ENCODE peak calls at places on chromosomes 4 and X, in nine cellular contexts. One of them, this sample, is unnamed. For H3K4me1 and H3K27me3, the result is how much of the 10 kb centered on the place peaks cover.

GRCh38 chrX:68146054-68146453 is 287.2 kb downstream of the OPHN1 start:
- DNase-seq in adrenal gland: no peak
- DNase-seq in sigmoid colon: no peak
- DNase-seq in H9: no peak
- DNase-seq in CD8-positive, alpha-beta memory T cell: no peak
- DNase-seq in heart left ventricle: no peak
- DNase-seq in breast epithelium: no peak
- DNase-seq in mammary epithelial cell: peak
- DNase-seq in lung: no peak
- DNase-seq in this sample: no peak

GRCh38 chrX:39000802-39001201 is 199.5 kb downstream of the MID1IP1 start:
- DNase-seq in adrenal gland: no peak
- DNase-seq in sigmoid colon: no peak
- DNase-seq in H9: no peak
- DNase-seq in CD8-positive, alpha-beta memory T cell: no peak
- DNase-seq in heart left ventricle: no peak
- DNase-seq in breast epithelium: no peak
- DNase-seq in mammary epithelial cell: no peak
- DNase-seq in lung: no peak
- DNase-seq in this sample: no peak

GRCh38 chrX:54181196-54181953 is 1.7 kb downstream of the FAM120C start:
- DNase-seq in adrenal gland: no peak
- DNase-seq in sigmoid colon: no peak
- DNase-seq in H9: no peak
- DNase-seq in CD8-positive, alpha-beta memory T cell: no peak
- DNase-seq in heart left ventricle: no peak
- DNase-seq in breast epithelium: no peak
- DNase-seq in mammary epithelial cell: no peak
- DNase-seq in lung: no peak
- DNase-seq in this sample: peak

GRCh38 chrX:45669715-45670360 is 469.2 kb upstream of the DIPK2B start:
- DNase-seq in adrenal gland: no peak
- DNase-seq in sigmoid colon: no peak
- DNase-seq in H9: no peak
- DNase-seq in CD8-positive, alpha-beta memory T cell: no peak
- DNase-seq in heart left ventricle: no peak
- DNase-seq in breast epithelium: no peak
- DNase-seq in mammary epithelial cell: no peak
- DNase-seq in lung: no peak
- DNase-seq in this sample: no peak

GRCh38 chrX:111561851-111562250 is 50.4 kb downstream of the SERTM2 start:
- DNase-seq in adrenal gland: no peak
- DNase-seq in sigmoid colon: no peak
- DNase-seq in H9: no peak
- DNase-seq in CD8-positive, alpha-beta memory T cell: no peak
- DNase-seq in heart left ventricle: no peak
- DNase-seq in breast epithelium: no peak
- DNase-seq in mammary epithelial cell: no peak
- DNase-seq in lung: no peak
- DNase-seq in this sample: no peak

GRCh38 chr4:137125011-137125410 is 407.3 kb downstream of the PCDH18 start:
- DNase-seq in adrenal gland: peak
- DNase-seq in sigmoid colon: no peak
- DNase-seq in H9: no peak
- DNase-seq in CD8-positive, alpha-beta memory T cell: no peak
- DNase-seq in heart left ventricle: peak
- DNase-seq in breast epithelium: no peak
- DNase-seq in mammary epithelial cell: peak
- DNase-seq in lung: no peak
- DNase-seq in this sample: no peak

GRCh38 chrX:54894159-54894558 is 26.5 kb upstream of the TRO start:
- DNase-seq in adrenal gland: no peak
- DNase-seq in sigmoid colon: no peak
- DNase-seq in H9: no peak
- DNase-seq in CD8-positive, alpha-beta memory T cell: no peak
- DNase-seq in heart left ventricle: no peak
- DNase-seq in breast epithelium: no peak
- DNase-seq in mammary epithelial cell: no peak
- DNase-seq in lung: no peak
- DNase-seq in this sample: no peak

GRCh38 chrX:68416592-68416991 is 16.7 kb downstream of the OPHN1 start:
- DNase-seq in adrenal gland: no peak
- DNase-seq in sigmoid colon: no peak
- DNase-seq in H9: no peak
- DNase-seq in CD8-positive, alpha-beta memory T cell: no peak
- DNase-seq in heart left ventricle: no peak
- DNase-seq in breast epithelium: no peak
- DNase-seq in mammary epithelial cell: peak
- DNase-seq in lung: no peak
- DNase-seq in this sample: no peak

GRCh38 chr4:111475696-111476095 is 669.6 kb upstream of the FAM241A start:
- DNase-seq in adrenal gland: no peak
- DNase-seq in sigmoid colon: no peak
- DNase-seq in H9: no peak
- DNase-seq in CD8-positive, alpha-beta memory T cell: no peak
- DNase-seq in heart left ventricle: no peak
- DNase-seq in breast epithelium: no peak
- DNase-seq in mammary epithelial cell: no peak
- DNase-seq in lung: no peak
- DNase-seq in this sample: no peak

GRCh38 chrX:39477438-39478120 is 620.2 kb downstream of the BCOR start:
- DNase-seq in adrenal gland: no peak
- DNase-seq in sigmoid colon: no peak
- DNase-seq in H9: peak
- DNase-seq in CD8-positive, alpha-beta memory T cell: no peak
- DNase-seq in heart left ventricle: peak
- DNase-seq in breast epithelium: peak
- DNase-seq in mammary epithelial cell: no peak
- DNase-seq in lung: no peak
- DNase-seq in this sample: peak

GRCh38 chr4:108337923-108338322 is 169.2 kb upstream of the LEF1 start:
- DNase-seq in adrenal gland: peak
- DNase-seq in sigmoid colon: no peak
- DNase-seq in H9: no peak
- DNase-seq in CD8-positive, alpha-beta memory T cell: no peak
- DNase-seq in heart left ventricle: no peak
- DNase-seq in breast epithelium: no peak
- DNase-seq in mammary epithelial cell: peak
- DNase-seq in lung: no peak
- DNase-seq in this sample: no peak

GRCh38 chr4:108345862-108346530 is 177.3 kb upstream of the LEF1 start:
- DNase-seq in adrenal gland: no peak
- DNase-seq in sigmoid colon: no peak
- DNase-seq in H9: no peak
- DNase-seq in CD8-positive, alpha-beta memory T cell: no peak
- DNase-seq in heart left ventricle: no peak
- DNase-seq in breast epithelium: no peak
- DNase-seq in mammary epithelial cell: peak
- DNase-seq in lung: no peak
- DNase-seq in this sample: no peak

GRCh38 chr4:108342325-108342986 is 173.7 kb upstream of the LEF1 start:
- DNase-seq in adrenal gland: no peak
- DNase-seq in sigmoid colon: no peak
- DNase-seq in H9: no peak
- DNase-seq in CD8-positive, alpha-beta memory T cell: no peak
- DNase-seq in heart left ventricle: no peak
- DNase-seq in breast epithelium: no peak
- DNase-seq in mammary epithelial cell: no peak
- DNase-seq in lung: no peak
- DNase-seq in this sample: no peak
- H3K4me1 ChIP-seq in adrenal gland: under half
- H3K4me1 ChIP-seq in sigmoid colon: under half
- H3K4me1 ChIP-seq in H9: under half
- H3K4me1 ChIP-seq in CD8-positive, alpha-beta memory T cell: under half
- H3K4me1 ChIP-seq in heart left ventricle: under half
- H3K4me1 ChIP-seq in breast epithelium: under half
- H3K4me1 ChIP-seq in mammary epithelial cell: under half
- H3K4me1 ChIP-seq in lung: under half
- H3K4me1 ChIP-seq in this sample: under half

DNA sequence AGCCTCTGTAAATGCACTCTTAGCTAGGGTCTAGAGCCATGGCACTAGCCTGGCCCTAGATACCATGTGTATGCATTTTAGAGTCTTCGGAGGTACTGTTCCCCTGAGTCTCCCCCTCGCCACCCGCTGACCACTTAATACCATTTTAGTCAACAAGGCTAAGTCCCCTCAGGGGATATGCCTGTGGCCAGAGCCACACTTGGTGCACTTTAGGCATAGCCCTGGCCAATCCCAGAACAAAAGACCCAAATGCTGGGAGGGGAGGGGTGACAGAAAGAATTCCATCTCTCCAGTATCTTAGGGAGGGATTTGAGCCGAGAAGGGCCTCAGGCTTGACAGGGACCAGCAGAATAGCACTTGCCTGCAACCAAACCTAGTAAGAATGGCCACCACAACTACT is 28.6 kb upstream of the BCORL1 start:
- DNase-seq in adrenal gland: no peak
- DNase-seq in sigmoid colon: no peak
- DNase-seq in H9: no peak
- DNase-seq in CD8-positive, alpha-beta memory T cell: no peak
- DNase-seq in heart left ventricle: no peak
- DNase-seq in breast epithelium: no peak
- DNase-seq in mammary epithelial cell: no peak
- DNase-seq in lung: no peak
- DNase-seq in this sample: no peak
- H3K27me3 ChIP-seq in adrenal gland: under half
- H3K27me3 ChIP-seq in sigmoid colon: under half
- H3K27me3 ChIP-seq in H9: half or more
- H3K27me3 ChIP-seq in CD8-positive, alpha-beta memory T cell: under half
- H3K27me3 ChIP-seq in heart left ventricle: under half
- H3K27me3 ChIP-seq in breast epithelium: under half
- H3K27me3 ChIP-seq in mammary epithelial cell: under half
- H3K27me3 ChIP-seq in lung: under half
- H3K27me3 ChIP-seq in this sample: under half

GRCh38 chrX:16828126-16828908 is 41.8 kb downstream of the RBBP7 start:
- DNase-seq in adrenal gland: peak
- DNase-seq in sigmoid colon: peak
- DNase-seq in H9: no peak
- DNase-seq in CD8-positive, alpha-beta memory T cell: no peak
- DNase-seq in heart left ventricle: no peak
- DNase-seq in breast epithelium: no peak
- DNase-seq in mammary epithelial cell: peak
- DNase-seq in lung: no peak
- DNase-seq in this sample: no peak
- H3K27ac ChIP-seq in adrenal gland: peak
- H3K27ac ChIP-seq in sigmoid colon: peak
- H3K27ac ChIP-seq in H9: peak
- H3K27ac ChIP-seq in CD8-positive, alpha-beta memory T cell: no peak
- H3K27ac ChIP-seq in heart left ventricle: peak
- H3K27ac ChIP-seq in breast epithelium: peak
- H3K27ac ChIP-seq in mammary epithelial cell: peak
- H3K27ac ChIP-seq in lung: peak
- H3K27ac ChIP-seq in this sample: peak

GRCh38 chr4:123640271-123640670 is 243.7 kb downstream of the SPRY1 start:
- DNase-seq in adrenal gland: no peak
- DNase-seq in sigmoid colon: no peak
- DNase-seq in H9: no peak
- DNase-seq in CD8-positive, alpha-beta memory T cell: no peak
- DNase-seq in heart left ventricle: no peak
- DNase-seq in breast epithelium: no peak
- DNase-seq in mammary epithelial cell: peak
- DNase-seq in lung: no peak
- DNase-seq in this sample: no peak
- H3K4me1 ChIP-seq in adrenal gland: under half
- H3K4me1 ChIP-seq in sigmoid colon: under half
- H3K4me1 ChIP-seq in H9: under half
- H3K4me1 ChIP-seq in CD8-positive, alpha-beta memory T cell: under half
- H3K4me1 ChIP-seq in heart left ventricle: under half
- H3K4me1 ChIP-seq in breast epithelium: under half
- H3K4me1 ChIP-seq in mammary epithelial cell: under half
- H3K4me1 ChIP-seq in lung: under half
- H3K4me1 ChIP-seq in this sample: under half

DNA sequence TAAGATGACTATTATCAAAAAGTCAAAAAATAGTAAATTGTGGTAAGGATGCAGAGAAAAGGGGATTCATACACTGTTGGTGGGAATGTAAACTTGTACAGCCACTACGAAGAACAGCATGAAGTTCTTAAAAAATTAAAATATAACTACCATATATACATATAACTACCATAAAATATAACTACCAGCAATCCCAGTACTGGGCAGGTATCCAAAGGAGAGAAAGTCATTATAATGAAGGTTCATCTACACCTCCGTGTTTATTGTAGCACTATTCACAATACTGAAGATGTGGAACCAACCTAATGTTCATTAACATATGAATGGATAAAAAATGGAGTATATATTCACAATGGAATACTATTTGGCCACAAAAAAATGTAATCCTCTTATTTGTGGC is 360.9 kb upstream of the CT83 start:
- DNase-seq in adrenal gland: no peak
- DNase-seq in sigmoid colon: no peak
- DNase-seq in H9: no peak
- DNase-seq in CD8-positive, alpha-beta memory T cell: no peak
- DNase-seq in heart left ventricle: no peak
- DNase-seq in breast epithelium: no peak
- DNase-seq in mammary epithelial cell: no peak
- DNase-seq in lung: no peak
- DNase-seq in this sample: no peak
- H3K27me3 ChIP-seq in adrenal gland: under half
- H3K27me3 ChIP-seq in sigmoid colon: under half
- H3K27me3 ChIP-seq in H9: under half
- H3K27me3 ChIP-seq in CD8-positive, alpha-beta memory T cell: under half
- H3K27me3 ChIP-seq in heart left ventricle: under half
- H3K27me3 ChIP-seq in breast epithelium: under half
- H3K27me3 ChIP-seq in mammary epithelial cell: under half
- H3K27me3 ChIP-seq in lung: under half
- H3K27me3 ChIP-seq in this sample: under half

GRCh38 chr4:7816771-7817170 is 122.9 kb downstream of the AFAP1 start:
- DNase-seq in adrenal gland: no peak
- DNase-seq in sigmoid colon: peak
- DNase-seq in H9: no peak
- DNase-seq in CD8-positive, alpha-beta memory T cell: no peak
- DNase-seq in heart left ventricle: no peak
- DNase-seq in breast epithelium: peak
- DNase-seq in mammary epithelial cell: no peak
- DNase-seq in lung: no peak
- DNase-seq in this sample: no peak
- H3K27ac ChIP-seq in adrenal gland: no peak
- H3K27ac ChIP-seq in sigmoid colon: peak
- H3K27ac ChIP-seq in H9: no peak
- H3K27ac ChIP-seq in CD8-positive, alpha-beta memory T cell: no peak
- H3K27ac ChIP-seq in heart left ventricle: no peak
- H3K27ac ChIP-seq in breast epithelium: no peak
- H3K27ac ChIP-seq in mammary epithelial cell: no peak
- H3K27ac ChIP-seq in lung: no peak
- H3K27ac ChIP-seq in this sample: no peak

GRCh38 chr4:94469221-94469784 is 17.6 kb downstream of the PDLIM5 start:
- DNase-seq in adrenal gland: no peak
- DNase-seq in sigmoid colon: no peak
- DNase-seq in H9: no peak
- DNase-seq in CD8-positive, alpha-beta memory T cell: no peak
- DNase-seq in heart left ventricle: no peak
- DNase-seq in breast epithelium: no peak
- DNase-seq in mammary epithelial cell: no peak
- DNase-seq in lung: no peak
- DNase-seq in this sample: no peak
- H3K4me1 ChIP-seq in adrenal gland: under half
- H3K4me1 ChIP-seq in sigmoid colon: half or more
- H3K4me1 ChIP-seq in H9: under half
- H3K4me1 ChIP-seq in CD8-positive, alpha-beta memory T cell: under half
- H3K4me1 ChIP-seq in heart left ventricle: under half
- H3K4me1 ChIP-seq in breast epithelium: under half
- H3K4me1 ChIP-seq in mammary epithelial cell: under half
- H3K4me1 ChIP-seq in lung: under half
- H3K4me1 ChIP-seq in this sample: under half